ENCODE peak calls at places on chromosomes 13 and 19, in eight cellular contexts. H is mucosa of descending colon; I is CD8-positive, alpha-beta memory T cell; L is body of pancreas; P is heart right ventricle; V is astrocyte; B is ascending aorta; A is adipocyte. K is an unnamed sample. For H3K36me3, the result is how much of the 10 kb centered on the place peaks cover.

GRCh38 chr19:32287811-32288227 is 57.6 kb upstream of the ZNF507 start:
- DNase-seq in H (peak), I (no peak), L (peak), P (peak), V (peak), B (no peak), A (peak), K (peak)

GRCh38 chr19:38693380-38694223 is 46.2 kb downstream of the ACTN4 start:
- DNase-seq in H (no peak), I (peak), L (peak), P (no peak), V (peak), B (no peak), A (peak), K (no peak)

GRCh38 chr19:10549733-10550132 is 6.0 kb downstream of the ATG4D start:
- DNase-seq in H (no peak), I (no peak), L (no peak), P (no peak), V (no peak), B (no peak), A (no peak), K (no peak)

GRCh38 chr13:41613984-41614581 is 156.7 kb downstream of the RGCC start:
- DNase-seq in H (no peak), I (no peak), L (peak), P (peak), V (peak), B (no peak), A (peak), K (peak)

GRCh38 chr13:76903544-76904162 is 17.4 kb upstream of the KCTD12 start:
- DNase-seq in H (peak), I (peak), L (peak), P (peak), V (peak), B (no peak), A (peak), K (no peak)

GRCh38 chr13:25971077-25971476 is 80.7 kb downstream of the SHISA2 start:
- DNase-seq in H (no peak), I (no peak), L (no peak), P (no peak), V (no peak), B (no peak), A (no peak), K (no peak)

GRCh38 chr19:17556995-17557394 is 1.5 kb downstream of the COLGALT1 start:
- DNase-seq in H (no peak), I (no peak), L (no peak), P (no peak), V (no peak), B (no peak), A (no peak), K (no peak)

GRCh38 chr13:95834134-95834765 is 157.3 kb downstream of the DNAJC3 start:
- DNase-seq in H (peak), I (peak), L (peak), P (peak), V (peak), B (no peak), A (peak), K (peak)

GRCh38 chr19:27776020-27776419 is 1436.9 kb downstream of the UQCRFS1 start:
- DNase-seq in H (no peak), I (no peak), L (no peak), P (no peak), V (no peak), B (no peak), A (peak), K (peak)

GRCh38 chr13:45409993-45410392 is 8.2 kb downstream of the SLC25A30 start:
- DNase-seq in H (no peak), I (no peak), L (no peak), P (no peak), V (no peak), B (no peak), A (no peak), K (no peak)

GRCh38 chr13:45120967-45121366 is 657 bp downstream of the GTF2F2 start:
- DNase-seq in H (no peak), I (no peak), L (no peak), P (no peak), V (no peak), B (no peak), A (no peak), K (no peak)

GRCh38 chr13:106372199-106373160 is 163.0 kb downstream of the EFNB2 start:
- DNase-seq in H (no peak), I (no peak), L (no peak), P (no peak), V (peak), B (no peak), A (peak), K (no peak)

GRCh38 chr19:11964858-11965645 is at the start of gene ZNF763:
- DNase-seq in H (peak), I (peak), L (peak), P (peak), V (peak), B (peak), A (peak), K (peak)

GRCh38 chr19:7670150-7670784 is 1.4 kb downstream of the RETN start:
- DNase-seq in H (no peak), I (no peak), L (no peak), P (no peak), V (no peak), B (no peak), A (peak), K (peak)

GRCh38 chr13:27273658-27274425 is 3.2 kb downstream of the RASL11A start:
- DNase-seq in H (no peak), I (no peak), L (no peak), P (no peak), V (peak), B (peak), A (no peak), K (peak)

GRCh38 chr19:47005873-47006272 is 13.8 kb upstream of the NPAS1 start:
- DNase-seq in H (no peak), I (no peak), L (no peak), P (no peak), V (no peak), B (no peak), A (no peak), K (peak)

GRCh38 chr13:33284916-33285315 is 639 bp downstream of the STARD13 start:
- DNase-seq in H (no peak), I (no peak), L (no peak), P (no peak), V (peak), B (no peak), A (peak), K (no peak)

GRCh38 chr13:62482351-62482750 is 1066.7 kb upstream of the PCDH20 start:
- DNase-seq in H (no peak), I (no peak), L (no peak), P (no peak), V (peak), B (no peak), A (no peak), K (no peak)

GRCh38 chr19:8403098-8403819 is 9.8 kb upstream of the MARCHF2 start:
- DNase-seq in H (no peak), I (no peak), L (no peak), P (no peak), V (no peak), B (no peak), A (no peak), K (no peak)

GRCh38 chr19:5547881-5548280 is 19.9 kb downstream of the TINCR start:
- DNase-seq in H (peak), I (no peak), L (no peak), P (no peak), V (no peak), B (no peak), A (peak), K (no peak)

GRCh38 chr13:20351279-20352022 is 119.3 kb upstream of the GJB6 start:
- DNase-seq in H (no peak), I (no peak), L (no peak), P (no peak), V (peak), B (no peak), A (peak), K (no peak)

GRCh38 chr13:112115403-112116091 is 48.6 kb downstream of the SOX1 start:
- DNase-seq in H (no peak), I (no peak), L (no peak), P (no peak), V (no peak), B (no peak), A (no peak), K (no peak)

GRCh38 chr19:50344661-50345318 is 15.6 kb upstream of the KCNC3 start:
- DNase-seq in H (no peak), I (no peak), L (no peak), P (no peak), V (no peak), B (no peak), A (no peak), K (no peak)

GRCh38 chr19:4598712-4599111 is 39.2 kb upstream of the SEMA6B start:
- DNase-seq in H (no peak), I (no peak), L (no peak), P (no peak), V (no peak), B (no peak), A (no peak), K (no peak)

GRCh38 chr19:14906711-14907110 is 20.8 kb upstream of the OR7A17 start:
- DNase-seq in H (no peak), I (no peak), L (no peak), P (no peak), V (no peak), B (no peak), A (no peak), K (no peak)

GRCh38 chr13:97403893-97404683 is 29.9 kb upstream of the RAP2A start:
- DNase-seq in H (no peak), I (no peak), L (no peak), P (no peak), V (no peak), B (no peak), A (no peak), K (peak)

GRCh38 chr19:47713046-47714021 is at the start of gene EHD2:
- DNase-seq in H (peak), I (no peak), L (peak), P (peak), V (peak), B (no peak), A (peak), K (peak)

GRCh38 chr19:33514885-33515485 is 6.6 kb downstream of the PEPD start:
- DNase-seq in H (peak), I (no peak), L (no peak), P (peak), V (no peak), B (no peak), A (no peak), K (no peak)

GRCh38 chr19:54448774-54449700 is at the start of gene LENG8:
- DNase-seq in H (peak), I (peak), L (peak), P (peak), V (peak), B (peak), A (peak), K (peak)

GRCh38 chr13:85529216-85529590 is 270.0 kb downstream of the SLITRK6 start:
- DNase-seq in H (no peak), I (no peak), L (no peak), P (no peak), V (peak), B (no peak), A (peak), K (peak)

GRCh38 chr13:51714663-51715168 is 89.2 kb downstream of the DHRS12 start:
- DNase-seq in H (no peak), I (no peak), L (no peak), P (no peak), V (peak), B (no peak), A (peak), K (peak)

GRCh38 chr19:13155472-13156284 is 5.5 kb downstream of the IER2 start:
- DNase-seq in H (peak), I (peak), L (peak), P (peak), V (peak), B (peak), A (peak), K (peak)

GRCh38 chr13:105343134-105343806 is 1192.2 kb downstream of the EFNB2 start:
- DNase-seq in H (no peak), I (no peak), L (no peak), P (no peak), V (peak), B (no peak), A (peak), K (no peak)

GRCh38 chr13:110387451-110388140 is 80.5 kb downstream of the COL4A2 start:
- DNase-seq in H (no peak), I (no peak), L (no peak), P (peak), V (no peak), B (peak), A (peak), K (no peak)

DNA sequence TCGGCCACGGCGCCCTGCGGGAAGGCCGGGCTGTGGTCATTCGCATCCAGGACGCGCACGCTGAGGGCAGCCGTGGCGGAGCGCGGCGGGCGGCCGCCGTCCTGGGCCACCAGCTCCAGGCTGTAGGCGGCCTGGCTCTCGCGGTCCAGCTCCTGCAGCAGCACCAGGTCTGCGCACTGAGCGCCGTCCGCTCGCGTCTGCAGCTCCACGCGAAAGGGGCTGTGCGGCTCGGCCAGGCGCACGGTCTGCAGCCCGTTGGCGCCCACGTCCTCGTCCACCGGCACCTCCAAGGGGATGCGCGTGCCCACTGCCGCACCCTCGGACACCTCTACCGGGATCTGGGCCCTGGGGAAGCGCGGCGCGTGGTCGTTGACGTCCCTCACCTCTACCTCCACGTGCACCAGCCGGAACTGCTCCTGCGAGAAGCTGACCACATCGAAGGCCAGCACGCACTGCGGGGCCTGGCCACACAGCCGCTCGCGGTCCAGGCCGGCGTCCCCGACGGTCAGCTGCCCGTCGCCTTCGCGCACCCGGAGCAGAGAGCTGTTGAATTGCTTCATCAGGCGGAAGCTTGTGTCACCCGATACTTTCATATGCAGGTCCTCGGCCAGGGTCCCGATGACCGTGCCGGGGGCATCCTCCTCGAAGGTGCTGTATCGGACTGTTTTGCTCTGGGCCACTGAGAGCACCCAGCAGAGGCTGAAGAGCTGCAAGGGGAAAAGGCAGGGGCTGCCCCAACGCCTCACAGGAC is 583 bp downstream of the PCDH8 start:
- DNase-seq in H (no peak), I (no peak), L (no peak), P (no peak), V (no peak), B (no peak), A (no peak), K (no peak)
- H3K4me3 ChIP-seq in H (no peak), I (no peak), L (no peak), P (no peak), V (no peak), B (no peak), A (no peak), K (no peak)

GRCh38 chr13:24890256-24890655 is 126.3 kb downstream of the RNF17 start:
- DNase-seq in H (no peak), I (no peak), L (no peak), P (no peak), V (no peak), B (no peak), A (no peak), K (no peak)
- H3K36me3 ChIP-seq in H (under half), I (under half), L (under half), P (half or more), V (under half), B (under half), A (under half), K (under half)

DNA sequence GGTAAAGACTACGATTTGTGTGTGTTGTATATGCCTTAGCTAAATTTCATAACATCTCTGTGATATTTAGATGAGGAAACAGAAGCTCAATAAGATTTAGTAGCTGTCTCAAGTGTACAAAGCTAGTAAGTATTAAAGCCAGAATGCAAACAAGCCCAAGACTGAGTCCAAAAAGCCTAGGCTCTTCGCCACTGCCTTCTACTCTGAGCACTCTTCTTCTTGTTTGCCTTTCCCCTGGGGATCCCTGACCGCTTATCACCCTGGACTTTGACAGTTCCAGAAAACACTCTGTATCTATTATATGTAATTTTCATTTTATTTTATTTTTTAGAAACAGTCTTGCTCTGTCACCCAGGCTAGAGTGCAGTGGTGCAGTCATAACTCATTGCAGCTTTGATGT is 5.8 kb downstream of the TM9SF2 start:
- DNase-seq in H (no peak), I (no peak), L (no peak), P (no peak), V (no peak), B (no peak), A (no peak), K (no peak)
- H3K4me3 ChIP-seq in H (no peak), I (no peak), L (no peak), P (no peak), V (no peak), B (no peak), A (no peak), K (no peak)

DNA sequence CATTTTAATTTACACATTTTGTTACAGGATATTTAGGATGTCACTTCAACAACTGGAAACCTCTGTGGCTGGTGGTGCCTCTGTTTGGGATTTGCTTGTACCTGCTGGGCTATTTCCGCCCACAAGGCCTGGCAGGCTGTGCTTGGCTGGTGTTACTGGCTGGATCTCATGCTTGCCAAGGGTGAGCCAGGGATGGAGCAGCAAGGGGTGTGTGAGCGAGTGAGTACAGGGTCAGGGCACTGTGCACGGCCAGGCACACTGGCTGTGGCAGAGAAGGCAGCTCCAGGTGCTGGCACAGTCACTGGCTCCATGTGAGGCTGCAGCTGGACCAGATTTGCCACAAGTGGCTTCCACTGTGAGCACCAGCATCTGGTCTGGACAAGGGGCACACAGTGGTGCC is 1254.8 kb downstream of the SLITRK5 start:
- DNase-seq in H (no peak), I (no peak), L (no peak), P (no peak), V (no peak), B (no peak), A (no peak), K (no peak)
- H3K36me3 ChIP-seq in H (under half), I (under half), L (under half), P (under half), V (under half), B (under half), A (under half), K (under half)

DNA sequence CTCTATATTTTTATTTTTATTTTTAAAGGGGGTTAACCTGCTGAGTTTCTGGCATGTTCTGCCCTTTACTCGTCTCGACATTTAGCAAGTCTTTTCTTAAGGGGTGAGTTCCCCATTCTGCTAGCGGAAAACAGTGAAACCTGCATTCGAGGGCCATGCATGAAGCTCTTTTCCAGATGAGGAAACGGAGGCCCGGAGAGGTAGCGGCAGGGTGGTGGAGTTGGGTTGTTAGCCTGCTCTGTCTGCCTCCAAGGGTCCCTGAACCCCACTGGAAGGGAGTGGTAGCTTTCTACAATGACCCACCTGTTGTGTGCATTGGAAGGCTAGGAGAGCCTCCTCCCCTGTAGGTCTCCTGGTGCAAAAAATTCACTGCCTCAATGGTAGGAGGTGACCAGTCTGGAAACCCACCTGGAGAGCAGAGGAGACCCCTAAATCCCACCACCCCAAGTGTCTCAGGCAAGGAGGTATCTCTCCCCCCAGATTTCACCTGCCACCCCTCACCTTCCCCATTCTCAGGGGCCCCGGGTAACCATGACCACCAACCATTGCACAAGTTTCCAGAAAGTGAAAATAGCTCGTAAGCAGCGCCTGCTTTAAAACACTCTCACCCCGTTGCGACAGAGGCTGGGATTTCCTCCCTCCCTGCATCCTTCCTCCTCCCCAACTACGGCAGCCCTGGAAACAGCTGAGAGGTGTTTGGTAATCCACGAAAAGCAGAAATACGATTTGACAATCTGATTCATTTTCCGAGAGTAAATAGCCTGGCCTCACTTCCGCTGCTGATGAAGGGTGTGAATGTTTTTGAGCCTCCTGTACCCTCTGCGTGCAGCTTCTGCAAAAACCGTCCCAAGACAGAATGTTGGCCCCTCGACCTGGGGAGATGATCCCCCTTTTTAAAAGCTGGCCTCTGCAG is 3.5 kb downstream of the KLF2 start:
- DNase-seq in H (peak), I (peak), L (peak), P (peak), V (no peak), B (peak), A (peak), K (no peak)
- H3K4me3 ChIP-seq in H (no peak), I (peak), L (no peak), P (peak), V (no peak), B (peak), A (peak), K (no peak)

K was measured in MG63.